ENCODE peak calls at places on chromosome 22, in nine cellular contexts. W is IMR-90; C is CD8-positive, alpha-beta T cell; S is upper lobe of right lung; Q is GM23338; K is A549; Y is neural progenitor cell; X is cardiac muscle cell; P is fibroblast of lung. F is an unnamed sample. For H3K4me1, the result is how much of the 10 kb centered on the place peaks cover.

GRCh38 chr22:25383892-25384291 is 164.5 kb downstream of the CRYBB2 start:
- DNase-seq in K (no peak), X (no peak), S (peak), P (no peak), Q (no peak), Y (no peak), C (no peak), W (no peak), F (no peak)

GRCh38 chr22:32625985-32626384 is 151.4 kb downstream of the FBXO7 start:
- DNase-seq in S (no peak), P (no peak), W (no peak), K (no peak), Q (no peak), Y (no peak), X (peak), C (no peak), F (no peak)

GRCh38 chr22:50118557-50119168 is 28.9 kb downstream of the MOV10L1 start:
- DNase-seq in C (no peak), W (peak), Y (no peak), Q (no peak), K (peak), S (no peak), X (peak), P (peak), F (peak)

GRCh38 chr22:19107730-19108074 is 14.5 kb downstream of the DGCR2 start:
- DNase-seq in K (no peak), P (no peak), X (no peak), S (no peak), Y (no peak), C (no peak), W (no peak), Q (no peak), F (no peak)

GRCh38 chr22:27420817-27421361 is 380.7 kb downstream of the MN1 start:
- DNase-seq in X (peak), Y (no peak), K (no peak), P (peak), Q (no peak), C (no peak), S (peak), W (peak), F (peak)

GRCh38 chr22:35597692-35598395 is 19.3 kb downstream of the MB start:
- DNase-seq in Q (no peak), S (peak), K (no peak), X (no peak), P (no peak), C (no peak), Y (no peak), W (no peak), F (no peak)

GRCh38 chr22:22181515-22181959 is 63.0 kb upstream of the VPREB1 start:
- DNase-seq in S (no peak), X (no peak), Y (no peak), K (peak), W (no peak), P (no peak), Q (no peak), C (no peak), F (no peak)

GRCh38 chr22:36817429-36817783 is 571 bp upstream of the PVALB start:
- DNase-seq in X (no peak), S (no peak), P (no peak), C (no peak), Q (peak), Y (peak), K (no peak), W (no peak), F (no peak)

GRCh38 chr22:36297568-36297967 is 44.6 kb downstream of the APOL1 start:
- DNase-seq in Q (no peak), X (no peak), S (no peak), C (no peak), Y (no peak), P (no peak), K (no peak), W (no peak), F (no peak)

GRCh38 chr22:31218565-31219262 is 6.6 kb downstream of the LIMK2 start:
- DNase-seq in W (no peak), S (no peak), X (no peak), C (no peak), P (no peak), Y (peak), Q (no peak), K (no peak), F (no peak)

GRCh38 chr22:25161017-25161915 is 38.4 kb upstream of the CRYBB3 start:
- DNase-seq in S (peak), Y (no peak), P (no peak), C (no peak), Q (no peak), W (no peak), K (no peak), X (no peak), F (no peak)

GRCh38 chr22:40757071-40757470 is 62.1 kb downstream of the SLC25A17 start:
- DNase-seq in W (peak), S (no peak), C (no peak), P (peak), Q (no peak), K (no peak), X (peak), Y (no peak), F (no peak)

GRCh38 chr22:33404723-33405122 is 346.5 kb upstream of the SYN3 start:
- DNase-seq in K (no peak), Y (no peak), W (no peak), P (no peak), Q (no peak), X (no peak), C (no peak), S (no peak), F (no peak)

GRCh38 chr22:25898707-25899365 is 156.8 kb downstream of the MYO18B start:
- DNase-seq in Y (peak), C (no peak), S (no peak), Q (peak), W (no peak), X (no peak), K (peak), P (no peak), F (peak)

GRCh38 chr22:18905540-18906409 is at the start of gene DGCR6:
- DNase-seq in C (no peak), W (no peak), X (no peak), Q (no peak), S (no peak), P (no peak), K (no peak), Y (no peak), F (no peak)

GRCh38 chr22:31556627-31557203 is 60.4 kb downstream of the SFI1 start:
- DNase-seq in P (peak), C (no peak), X (peak), Y (peak), Q (peak), K (peak), S (no peak), W (peak), F (peak)

GRCh38 chr22:36951746-36952145 is 38.3 kb downstream of the CSF2RB start:
- DNase-seq in W (no peak), Y (no peak), C (no peak), X (no peak), K (no peak), S (no peak), Q (no peak), P (no peak), F (no peak)

GRCh38 chr22:23207786-23208325 is 27.5 kb downstream of the BCR start:
- DNase-seq in S (no peak), X (no peak), C (no peak), Q (no peak), K (no peak), W (no peak), P (no peak), Y (no peak), F (no peak)

GRCh38 chr22:28922540-28923244 is 39.3 kb downstream of the ZNRF3 start:
- DNase-seq in Q (no peak), C (no peak), X (no peak), P (no peak), W (no peak), S (no peak), Y (no peak), K (no peak), F (no peak)

GRCh38 chr22:24951942-24952836 is at the start of gene KIAA1671:
- DNase-seq in P (peak), Y (peak), S (peak), W (peak), X (peak), K (peak), Q (peak), C (peak), F (peak)

GRCh38 chr22:32204856-32205722 is at the start of gene RFPL2:
- DNase-seq in C (no peak), P (peak), W (peak), K (peak), Y (peak), Q (peak), X (peak), S (peak), F (peak)

GRCh38 chr22:26168199-26168915 is 905 bp upstream of the SEZ6L start:
- DNase-seq in P (no peak), K (no peak), Q (peak), S (no peak), W (no peak), X (no peak), C (no peak), Y (peak), F (no peak)

GRCh38 chr22:47928626-47929025 is 1166.2 kb downstream of the TBC1D22A start:
- DNase-seq in P (no peak), C (no peak), K (no peak), S (no peak), X (no peak), W (no peak), Q (no peak), Y (no peak), F (no peak)

GRCh38 chr22:17910561-17911311 is 113.6 kb downstream of the MICAL3 start:
- DNase-seq in Y (peak), C (no peak), S (no peak), Q (peak), P (peak), K (peak), W (peak), X (peak), F (peak)

GRCh38 chr22:20158366-20159036 is 7.6 kb upstream of the CCDC188 start:
- DNase-seq in Q (no peak), S (no peak), W (no peak), K (no peak), Y (no peak), X (no peak), P (no peak), C (no peak), F (no peak)
- H3K4me3 ChIP-seq in Q (no peak), S (no peak), W (no peak), K (no peak), Y (no peak), X (no peak), P (no peak), C (no peak), F (no peak)

GRCh38 chr22:38513063-38513462 is 7.0 kb upstream of the DDX17 start:
- DNase-seq in P (no peak), X (no peak), W (no peak), K (no peak), S (no peak), Q (peak), C (peak), Y (peak), F (no peak)
- TF ChIP-seq CTCF in P (no peak), X (no peak), W (no peak), K (no peak), S (no peak), Q (peak), C (no peak), Y (peak), F (no peak)

GRCh38 chr22:37986371-37986770 is 2.0 kb upstream of the SOX10 start:
- DNase-seq in W (no peak), X (no peak), C (no peak), Q (no peak), P (no peak), Y (no peak), K (no peak), S (no peak), F (no peak)
- H3K4me1 ChIP-seq in W (under half), X (under half), C (under half), Q (under half), P (under half), Y (under half), K (under half), S (under half), F (under half)

GRCh38 chr22:42300286-42301071 is 30.0 kb upstream of the TCF20 start:
- DNase-seq in X (no peak), P (no peak), C (peak), K (no peak), S (no peak), Q (no peak), W (no peak), Y (no peak), F (no peak)

GRCh38 chr22:42299586-42300285 is 29.3 kb upstream of the TCF20 start:
- DNase-seq in W (no peak), X (peak), Y (peak), P (no peak), Q (peak), K (no peak), S (no peak), C (peak), F (peak)

GRCh38 chr22:42303304-42304020 is 33.0 kb upstream of the TCF20 start:
- DNase-seq in P (no peak), Y (no peak), K (no peak), C (peak), W (no peak), S (no peak), X (no peak), Q (peak), F (no peak)

GRCh38 chr22:42301072-42301741 is 30.8 kb upstream of the TCF20 start:
- DNase-seq in P (no peak), C (no peak), W (no peak), Y (no peak), S (no peak), X (no peak), Q (no peak), K (no peak), F (no peak)

DNA sequence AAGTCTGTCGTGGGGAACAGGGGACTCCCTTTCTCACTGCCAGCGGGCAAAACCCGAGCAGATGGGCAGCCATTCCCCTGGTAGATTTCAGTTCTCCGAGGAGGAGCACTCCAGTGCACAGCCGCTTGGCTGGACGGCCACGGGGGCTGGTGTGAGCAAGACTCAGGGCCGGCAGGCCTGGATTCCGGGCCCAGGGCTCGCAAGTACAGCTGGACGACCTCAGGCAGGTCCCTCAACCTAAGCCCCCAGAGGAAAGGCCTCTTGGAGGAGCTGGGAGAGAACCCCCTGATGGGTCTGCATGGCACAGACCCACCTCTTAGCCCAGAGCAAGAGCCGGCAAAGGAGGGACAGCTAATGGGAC is 31.3 kb upstream of the TCF20 start:
- DNase-seq in C (no peak), P (no peak), Y (no peak), W (no peak), K (no peak), S (no peak), X (no peak), Q (no peak), F (no peak)
- H3K4me3 ChIP-seq in C (no peak), P (no peak), Y (no peak), W (no peak), K (no peak), S (no peak), X (no peak), Q (no peak), F (no peak)

DNA sequence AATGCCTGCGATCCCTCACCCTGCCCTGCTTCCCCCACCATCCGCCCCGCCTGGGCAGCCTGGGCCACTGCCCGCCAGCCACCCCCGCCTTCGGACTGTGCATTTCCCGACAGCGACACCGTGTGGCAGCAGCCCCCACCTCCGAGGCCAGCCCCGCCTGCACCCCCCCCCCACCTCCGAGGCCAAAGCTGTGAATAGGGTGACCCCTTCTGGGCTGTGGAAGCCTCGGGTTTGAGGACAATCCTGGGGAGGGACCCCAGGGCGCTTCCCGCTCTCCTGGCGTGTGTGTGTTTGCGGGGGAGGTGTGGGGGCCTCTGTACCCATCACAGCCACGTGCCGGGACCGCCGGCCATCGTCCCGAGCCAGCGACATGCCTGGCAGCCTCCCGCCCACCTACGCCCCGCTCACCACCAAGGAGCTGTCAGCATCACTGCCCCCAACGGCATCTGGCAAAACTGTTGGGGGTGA is 33.8 kb upstream of the PPARA start:
- DNase-seq in K (peak), Q (peak), Y (peak), P (peak), X (peak), C (peak), S (peak), W (peak), F (peak)
- TF ChIP-seq CTCF in K (peak), Q (peak), Y (peak), P (peak), X (peak), C (peak), S (peak), W (peak), F (peak)